ENCODE peak calls at places on chromosome 18, in nine cellular contexts. C, D, I, Q, B, J, M, P and E are unnamed samples.

GRCh38 chr18:58044370-58045264 is 591 bp downstream of the NEDD4L start:
- DNase-seq in P (peak), B (peak), M (peak), C (no peak), J (peak), Q (peak), I (peak), D (no peak), E (no peak)

GRCh38 chr18:25287096-25287495 is 64.9 kb downstream of the ZNF521 start:
- DNase-seq in I (no peak), J (no peak), B (no peak), D (no peak), C (no peak), Q (no peak), P (no peak), M (no peak), E (no peak)

GRCh38 chr18:2897448-2898052 is 50.7 kb downstream of the EMILIN2 start:
- DNase-seq in J (no peak), B (no peak), I (no peak), M (no peak), D (no peak), Q (no peak), P (no peak), C (no peak), E (no peak)

GRCh38 chr18:63199743-63200241 is 119.8 kb downstream of the BCL2 start:
- DNase-seq in P (no peak), I (no peak), J (no peak), D (no peak), Q (no peak), M (no peak), C (no peak), B (no peak), E (no peak)

GRCh38 chr18:25370391-25370790 is 18.4 kb upstream of the ZNF521 start:
- DNase-seq in P (no peak), C (no peak), M (no peak), B (no peak), I (no peak), J (no peak), D (no peak), Q (no peak), E (no peak)

GRCh38 chr18:58396144-58396543 is 232.7 kb downstream of the ALPK2 start:
- DNase-seq in I (no peak), B (peak), J (no peak), Q (no peak), P (no peak), D (no peak), M (no peak), C (no peak), E (no peak)

GRCh38 chr18:59420244-59420643 is 61.2 kb upstream of the LMAN1 start:
- DNase-seq in B (no peak), M (peak), C (no peak), P (no peak), D (no peak), J (no peak), I (peak), Q (no peak), E (no peak)

GRCh38 chr18:58887613-58887963 is 22.9 kb downstream of the ZNF532 start:
- DNase-seq in M (peak), C (no peak), D (no peak), Q (peak), J (peak), I (peak), B (no peak), P (no peak), E (no peak)

GRCh38 chr18:73577365-73577764 is 570.3 kb downstream of the FBXO15 start:
- DNase-seq in C (no peak), D (no peak), Q (no peak), J (no peak), P (no peak), I (no peak), M (no peak), B (no peak), E (no peak)

GRCh38 chr18:11070593-11070992 is 78.8 kb downstream of the PIEZO2 start:
- DNase-seq in Q (no peak), C (no peak), M (no peak), P (no peak), D (no peak), I (no peak), J (no peak), B (no peak), E (no peak)

GRCh38 chr18:11065061-11065460 is 84.3 kb downstream of the PIEZO2 start:
- DNase-seq in J (no peak), Q (no peak), B (no peak), P (no peak), C (no peak), M (no peak), I (no peak), D (no peak), E (no peak)

GRCh38 chr18:11071300-11071699 is 78.1 kb downstream of the PIEZO2 start:
- DNase-seq in Q (no peak), M (no peak), C (no peak), J (no peak), I (no peak), D (no peak), B (no peak), P (no peak), E (no peak)

GRCh38 chr18:11064106-11064505 is 85.3 kb downstream of the PIEZO2 start:
- DNase-seq in J (no peak), Q (no peak), D (no peak), I (no peak), C (no peak), B (no peak), M (no peak), P (no peak), E (no peak)

GRCh38 chr18:11066038-11066437 is 83.3 kb downstream of the PIEZO2 start:
- DNase-seq in C (no peak), P (peak), B (no peak), Q (no peak), I (no peak), D (no peak), M (no peak), J (no peak), E (no peak)
- TF ChIP-seq CTCF in C (no peak), P (no peak), B (no peak), Q (no peak), I (no peak), D (no peak), M (no peak), J (no peak), E (no peak)

DNA sequence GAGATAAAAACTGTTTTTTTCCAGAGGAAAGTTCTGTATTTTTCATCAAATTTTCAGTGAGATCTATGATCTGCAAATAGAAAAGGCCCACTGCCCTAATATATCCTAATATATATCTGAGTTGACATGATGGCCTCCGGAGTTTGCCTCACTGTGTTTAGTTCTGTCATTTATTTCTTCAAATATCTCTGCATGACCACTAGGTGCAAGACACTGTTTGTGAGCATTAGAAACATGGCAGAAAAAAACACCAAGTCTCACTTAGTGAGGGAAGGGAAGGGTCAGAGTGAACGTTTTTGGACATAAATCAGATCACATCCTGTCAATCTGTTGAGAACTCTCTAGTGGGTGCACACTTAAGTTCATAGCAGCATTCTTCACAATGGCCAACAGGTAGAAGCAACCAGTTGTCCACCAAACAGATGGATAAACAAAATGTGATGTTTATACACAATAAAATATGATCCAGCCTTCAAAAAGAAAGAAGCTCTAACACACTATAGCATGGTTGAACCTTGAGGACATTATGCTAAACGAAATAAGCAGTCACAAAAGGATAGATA is 53.4 kb downstream of the SPIRE1 start:
- DNase-seq in Q (no peak), B (no peak), J (no peak), D (no peak), C (no peak), M (no peak), I (no peak), P (no peak), E (no peak)
- TF ChIP-seq CTCF in Q (no peak), B (peak), J (no peak), D (no peak), C (no peak), M (peak), I (no peak), P (no peak), E (peak)

GRCh38 chr18:79353238-79353637 is 42.5 kb upstream of the NFATC1 start:
- DNase-seq in I (no peak), B (peak), J (no peak), M (peak), D (no peak), Q (no peak), C (no peak), P (peak), E (no peak)
- TF ChIP-seq CTCF in I (no peak), B (peak), J (no peak), M (peak), D (peak), Q (no peak), C (no peak), P (peak), E (no peak)

GRCh38 chr18:60549338-60549960 is 176.9 kb upstream of the MC4R start:
- DNase-seq in C (no peak), Q (no peak), D (peak), I (no peak), M (peak), P (peak), B (no peak), J (no peak), E (no peak)
- TF ChIP-seq CTCF in C (peak), Q (peak), D (peak), I (no peak), M (peak), P (peak), B (peak), J (peak), E (peak)

GRCh38 chr18:37845498-37845897 is 279.9 kb upstream of the CELF4 start:
- DNase-seq in Q (no peak), D (no peak), P (no peak), B (no peak), I (no peak), J (no peak), C (no peak), M (no peak), E (no peak)
- TF ChIP-seq CTCF in Q (no peak), D (no peak), P (no peak), B (no peak), I (no peak), J (no peak), C (no peak), M (no peak), E (no peak)

DNA sequence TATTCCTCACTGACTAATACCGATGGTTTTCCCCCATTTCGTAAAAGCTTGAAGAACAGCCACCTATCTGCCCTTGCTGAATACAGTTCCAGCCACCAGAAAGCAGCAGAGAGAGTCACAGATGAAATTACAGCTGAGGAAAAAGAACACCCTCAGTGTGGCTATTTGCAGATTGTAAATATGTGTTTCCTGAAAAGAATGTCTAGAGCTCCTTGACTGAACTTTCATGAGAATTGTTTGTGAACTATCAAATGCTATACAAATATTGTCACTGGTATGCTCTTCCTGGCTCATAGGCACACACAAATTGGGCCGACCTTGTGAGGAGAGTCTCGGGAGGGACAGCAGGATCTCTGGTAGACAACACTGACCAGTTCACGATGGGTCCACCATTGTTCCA is 58.1 kb upstream of the TTC39C start:
- DNase-seq in D (no peak), J (no peak), I (no peak), M (no peak), C (no peak), B (no peak), P (no peak), Q (no peak), E (no peak)
- TF ChIP-seq CTCF in D (no peak), J (no peak), I (no peak), M (no peak), C (no peak), B (no peak), P (no peak), Q (no peak), E (no peak)